ENCODE peak calls at places on chromosomes 13 and 19, in five cellular contexts. J, A, K, P and O are unnamed samples.

GRCh38 chr13:31250435-31250834 is 50.7 kb downstream of the B3GLCT start:
- DNase-seq in J (no peak), A (no peak), K (peak), P (no peak), O (no peak)

GRCh38 chr19:39524495-39524894 is 8.2 kb downstream of the EID2B start:
- DNase-seq in J (no peak), A (no peak), K (no peak), P (no peak), O (peak)

GRCh38 chr13:84658881-84659661 is 776.8 kb upstream of the SLITRK1 start:
- DNase-seq in J (no peak), A (no peak), K (no peak), P (no peak), O (no peak)

GRCh38 chr13:110329798-110330461 is 22.8 kb downstream of the COL4A2 start:
- DNase-seq in J (no peak), A (peak), K (no peak), P (no peak), O (no peak)

GRCh38 chr19:37855098-37855497 is 51.3 kb downstream of the WDR87 start:
- DNase-seq in J (peak), A (no peak), K (no peak), P (no peak), O (peak)

GRCh38 chr13:95474992-95475391 is 77.5 kb upstream of the CLDN10 start:
- DNase-seq in J (no peak), A (no peak), K (no peak), P (no peak), O (no peak)

GRCh38 chr19:42280761-42281174 is 11.7 kb downstream of the CIC start:
- DNase-seq in J (no peak), A (no peak), K (peak), P (no peak), O (no peak)

GRCh38 chr13:94056362-94056990 is 423.0 kb downstream of the DCT start:
- DNase-seq in J (no peak), A (no peak), K (no peak), P (no peak), O (no peak)

DNA sequence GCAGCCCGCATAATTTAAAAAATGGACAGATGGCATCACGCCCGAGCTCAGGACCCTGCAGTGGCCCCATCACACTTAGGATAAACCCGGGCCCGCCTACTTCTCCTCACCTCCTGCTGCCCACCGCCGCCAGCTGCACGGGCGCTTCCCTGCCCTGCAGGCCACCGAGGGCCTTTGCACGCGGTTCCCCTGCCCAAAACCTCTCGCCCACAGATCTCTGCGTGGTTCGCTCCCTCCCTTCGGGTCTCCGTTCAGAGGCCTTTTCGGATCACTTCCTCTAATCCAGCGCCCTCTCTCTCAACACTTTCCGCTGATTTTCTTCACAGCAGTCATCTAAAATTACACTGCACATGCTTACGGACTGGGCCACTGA is 1.8 kb downstream of the SHISA7 start:
- DNase-seq in J (no peak), A (no peak), K (no peak), P (no peak), O (no peak)
- H3K4me3 ChIP-seq in J (no peak), A (no peak), K (no peak), P (no peak), O (no peak)

GRCh38 chr19:29777916-29778315 is 33.9 kb upstream of the CCNE1 start:
- DNase-seq in J (no peak), A (no peak), K (no peak), P (no peak), O (no peak)
- H3K4me3 ChIP-seq in J (no peak), A (no peak), K (no peak), P (no peak), O (no peak)

DNA sequence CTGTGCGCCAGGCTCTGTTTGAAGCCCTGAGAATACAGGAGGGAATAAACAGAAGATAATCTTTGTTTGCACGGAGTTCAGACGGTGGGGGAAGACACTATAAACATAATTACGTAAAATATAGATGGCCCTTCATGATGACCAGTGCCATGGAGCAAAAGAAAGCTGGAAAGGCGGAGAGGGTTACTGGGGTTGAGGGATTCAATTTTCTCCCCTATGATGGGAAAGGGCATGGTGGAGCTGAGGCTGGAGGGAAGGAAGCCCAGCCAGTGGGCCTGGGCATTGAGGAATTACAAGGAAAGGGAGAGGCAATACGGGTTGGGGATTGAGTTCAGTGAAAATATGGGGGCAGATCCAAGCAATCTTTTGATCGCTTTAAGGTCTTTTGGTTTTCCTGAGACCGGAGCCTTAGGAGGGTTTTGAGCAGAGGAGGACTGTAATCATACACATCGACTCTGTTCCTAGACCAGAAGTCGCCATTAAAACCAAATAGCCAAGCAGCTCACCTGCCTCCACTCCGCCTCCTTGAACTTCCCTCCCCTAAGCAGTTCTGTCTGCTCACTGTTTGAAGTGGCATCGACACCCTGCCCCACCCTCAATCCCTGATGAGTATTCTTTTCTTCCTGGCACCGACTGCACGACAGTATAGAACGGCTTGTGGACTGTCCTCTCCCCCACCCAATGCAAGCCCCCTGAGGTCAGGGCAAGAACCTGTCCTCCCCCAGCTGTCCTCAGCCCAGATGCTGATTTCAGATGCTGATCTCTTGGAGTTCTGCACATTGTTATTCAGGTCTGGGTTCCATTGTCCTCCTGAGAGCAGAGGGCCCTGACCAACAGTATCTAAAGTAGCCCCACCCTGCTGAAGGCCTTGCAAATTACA is 813 bp upstream of the ZNF296 start:
- DNase-seq in J (no peak), A (no peak), K (no peak), P (no peak), O (no peak)
- H3K4me3 ChIP-seq in J (peak), A (peak), K (peak), P (no peak), O (peak)

DNA sequence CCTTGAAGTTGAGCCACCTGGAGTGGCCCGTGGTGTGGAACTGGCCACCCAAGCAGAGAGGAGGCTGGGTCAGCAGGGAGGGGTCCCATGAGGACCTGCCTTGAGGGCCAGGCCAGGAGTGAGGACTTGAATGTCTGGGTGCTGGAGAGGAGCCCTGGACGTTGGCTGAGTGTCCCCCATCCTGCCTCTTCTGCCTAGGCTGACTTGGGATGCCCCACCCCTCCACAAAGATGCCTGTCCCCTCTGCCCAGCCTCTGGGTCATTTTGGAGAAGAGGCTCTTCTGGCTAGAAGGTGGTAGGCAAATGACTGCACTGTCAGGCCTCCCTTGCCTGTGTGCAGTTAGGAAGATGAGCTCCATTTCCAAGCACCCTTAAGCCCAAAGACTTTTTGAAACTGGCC is 1.7 kb downstream of the SSBP4 start:
- DNase-seq in J (no peak), A (no peak), K (no peak), P (no peak), O (no peak)
- H3K4me3 ChIP-seq in J (peak), A (no peak), K (no peak), P (peak), O (peak)

GRCh38 chr19:30718728-30719127 is 346.5 kb downstream of the ZNF536 start:
- DNase-seq in J (no peak), A (no peak), K (no peak), P (no peak), O (no peak)
- H3K4me3 ChIP-seq in J (peak), A (peak), K (no peak), P (no peak), O (no peak)

GRCh38 chr19:7385062-7385461 is 36.3 kb downstream of the ARHGEF18 start:
- DNase-seq in J (no peak), A (no peak), K (no peak), P (no peak), O (no peak)
- H3K4me3 ChIP-seq in J (no peak), A (no peak), K (no peak), P (no peak), O (no peak)

GRCh38 chr19:16893686-16893990 is 4.8 kb downstream of the F2RL3 start:
- DNase-seq in J (no peak), A (no peak), K (no peak), P (no peak), O (peak)

GRCh38 chr19:16892868-16893685 is 4.3 kb downstream of the F2RL3 start:
- DNase-seq in J (no peak), A (no peak), K (no peak), P (no peak), O (peak)

GRCh38 chr19:16892438-16892837 is 3.6 kb downstream of the F2RL3 start:
- DNase-seq in J (no peak), A (no peak), K (no peak), P (no peak), O (no peak)

GRCh38 chr19:16890461-16891184 is 1.8 kb downstream of the F2RL3 start:
- DNase-seq in J (no peak), A (no peak), K (peak), P (no peak), O (no peak)

DNA sequence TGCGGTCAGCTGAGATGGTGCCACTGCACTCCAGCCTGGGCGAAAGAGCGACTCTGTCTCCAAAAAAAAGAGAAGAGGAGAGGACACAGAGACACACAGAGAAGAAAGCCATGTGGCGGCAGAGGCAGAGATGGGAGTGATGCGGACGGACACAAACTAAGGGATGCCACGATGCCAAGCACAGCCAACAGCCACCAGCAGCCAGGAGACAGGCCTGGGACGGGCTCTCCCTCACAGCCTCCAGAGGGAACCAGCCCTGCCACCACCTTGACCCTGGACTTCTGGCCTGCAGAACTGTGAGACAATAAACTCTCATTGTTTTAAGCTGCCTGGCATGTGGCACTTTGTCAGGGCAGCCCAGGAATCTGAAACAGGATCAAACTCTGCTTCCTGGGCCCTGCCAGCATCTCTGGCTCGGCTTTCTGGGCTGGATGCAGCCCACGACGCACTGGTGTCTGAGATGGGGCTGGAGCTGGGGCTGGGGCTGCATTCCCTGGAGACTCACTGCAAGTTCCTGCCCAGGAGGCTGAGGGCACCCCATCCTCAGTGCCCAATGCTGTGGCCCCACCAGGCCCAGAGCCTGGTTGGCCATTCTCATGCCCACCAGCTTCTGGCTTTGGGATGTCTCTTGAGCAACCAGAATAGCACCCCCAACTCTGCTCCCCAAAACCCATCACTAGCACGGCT is 3.0 kb downstream of the F2RL3 start:
- DNase-seq in J (no peak), A (no peak), K (no peak), P (no peak), O (no peak)
- H3K4me3 ChIP-seq in J (no peak), A (no peak), K (no peak), P (no peak), O (no peak)

DNA sequence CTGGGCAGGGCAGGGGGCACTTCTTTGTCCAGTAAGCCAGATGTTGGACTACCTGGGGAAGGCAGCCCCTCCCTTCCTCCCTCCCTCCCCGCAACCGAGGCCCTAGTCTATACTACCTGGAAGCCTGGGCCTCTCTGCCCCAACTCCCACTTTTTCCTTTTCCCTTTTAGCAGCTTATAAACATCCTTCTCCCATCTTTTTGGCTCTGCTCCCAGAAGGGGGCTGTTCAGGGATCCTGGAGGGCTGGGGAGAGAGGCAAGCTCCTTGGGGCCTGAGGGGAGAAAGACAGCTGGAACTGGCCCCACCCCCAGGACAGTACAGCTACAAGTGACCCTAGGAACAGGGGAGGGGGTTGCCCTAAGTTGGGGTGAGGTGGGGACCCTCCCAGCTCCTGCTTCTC is 44.9 kb downstream of the LYL1 start:
- DNase-seq in J (no peak), A (no peak), K (no peak), P (no peak), O (no peak)
- H3K4me3 ChIP-seq in J (peak), A (no peak), K (no peak), P (no peak), O (no peak)

DNA sequence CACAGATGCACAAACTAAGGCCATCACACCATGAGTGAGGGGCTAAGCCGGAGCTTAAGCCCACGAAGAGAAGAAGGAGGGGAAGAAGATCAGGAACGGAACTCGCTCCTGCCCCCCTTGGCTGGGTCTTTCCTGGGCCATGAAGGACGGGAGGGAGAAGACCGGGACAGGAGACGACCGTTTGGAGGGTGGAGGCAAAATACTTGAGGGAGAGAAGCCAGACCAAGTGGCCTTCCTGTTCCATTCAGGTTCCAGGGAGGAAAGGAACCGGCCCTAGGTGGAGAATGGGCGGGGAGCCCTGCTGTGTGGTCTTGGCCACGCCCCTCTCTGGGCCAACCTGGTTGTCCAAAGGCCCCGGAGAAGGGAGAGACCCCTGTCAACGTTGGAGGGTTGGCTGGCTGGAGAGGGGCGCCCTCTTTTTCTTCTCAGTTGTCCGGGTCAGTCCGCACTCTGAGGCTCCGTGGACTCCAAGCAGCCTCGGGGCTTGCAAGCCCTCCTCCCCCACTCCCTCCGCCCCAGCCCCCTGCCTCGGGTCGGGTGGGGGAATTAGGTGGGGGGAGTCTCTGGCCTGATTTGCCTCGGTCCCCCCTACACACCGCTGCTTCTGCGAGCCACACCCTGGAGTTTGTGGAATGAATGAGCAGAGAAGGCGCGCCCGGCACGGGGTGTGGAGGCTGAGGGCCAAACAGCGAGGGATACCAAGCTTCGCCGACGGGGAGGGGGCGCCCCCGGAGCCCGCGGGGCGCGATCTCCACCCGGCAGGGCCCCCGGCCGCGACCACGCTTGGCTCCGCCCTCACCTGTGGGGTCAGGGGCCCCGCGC is 771 bp downstream of the FBN3 start:
- DNase-seq in J (no peak), A (no peak), K (peak), P (peak), O (no peak)
- H3K4me3 ChIP-seq in J (peak), A (peak), K (peak), P (peak), O (no peak)